ENCODE peak calls at places on chromosomes 11 and 22, in eight cellular contexts. B, K, I, E, T, U, C and Z are unnamed samples.

GRCh38 chr11:108870373-108871020 is 205.6 kb downstream of the DDX10 start:
- ATAC-seq in B (no peak), K (peak; percentile 45), I (no peak), E (no peak), T (peak; percentile 73), U (no peak), C (peak; percentile 46), Z (no peak)

GRCh38 chr11:65833297-65834030 is at the start of gene SNX32:
- ATAC-seq in B (no peak), K (peak; percentile 90), I (peak; percentile 97), E (peak; percentile 100), T (peak; percentile 31), U (peak; percentile 100), C (peak; percentile 100), Z (peak; percentile 100)

GRCh38 chr22:38467904-38468760 is at the start of gene KDELR3:
- ATAC-seq in B (peak; percentile 94), K (peak; percentile 90), I (peak; percentile 55), E (peak; percentile 89), T (peak; percentile 62), U (peak; percentile 91), C (peak; percentile 95), Z (peak; percentile 94)

GRCh38 chr11:36388086-36388485 is 92.0 kb downstream of the PRR5L start:
- ATAC-seq in B (no peak), K (no peak), I (no peak), E (no peak), T (no peak), U (no peak), C (peak; percentile 31), Z (no peak)

GRCh38 chr11:36774603-36775002 is 176.6 kb upstream of the RAG2 start:
- ATAC-seq in B (no peak), K (no peak), I (no peak), E (no peak), T (no peak), U (no peak), C (peak; percentile 70), Z (peak; percentile 82)

GRCh38 chr11:101441747-101442146 is 142.1 kb downstream of the TRPC6 start:
- ATAC-seq in B (no peak), K (no peak), I (no peak), E (no peak), T (no peak), U (no peak), C (peak; percentile 34), Z (peak; percentile 10)

GRCh38 chr22:37018815-37019308 is 385 bp downstream of the TST start:
- ATAC-seq in B (peak; percentile 41), K (peak; percentile 35), I (peak; percentile 53), E (peak; percentile 41), T (peak; percentile 25), U (peak; percentile 26), C (peak; percentile 64), Z (peak; percentile 69)

GRCh38 chr22:25668437-25668836 is 73.6 kb upstream of the MYO18B start:
- ATAC-seq in B (no peak), K (no peak), I (no peak), E (no peak), T (peak; percentile 73), U (no peak), C (peak; percentile 61), Z (peak; percentile 43)

GRCh38 chr11:47306484-47306844 is 36.5 kb downstream of the MADD start:
- ATAC-seq in B (no peak), K (no peak), I (no peak), E (no peak), T (no peak), U (no peak), C (no peak), Z (no peak)

GRCh38 chr11:64378335-64378884 is 19.4 kb downstream of the RPS6KA4 start:
- ATAC-seq in B (no peak), K (no peak), I (no peak), E (no peak), T (no peak), U (no peak), C (peak; percentile 14), Z (no peak)

GRCh38 chr22:37860796-37861421 is 11.7 kb downstream of the EIF3L start:
- ATAC-seq in B (no peak), K (no peak), I (no peak), E (no peak), T (no peak), U (no peak), C (peak; percentile 26), Z (no peak)

GRCh38 chr11:131423715-131424114 is 53.3 kb downstream of the NTM start:
- ATAC-seq in B (no peak), K (no peak), I (no peak), E (no peak), T (no peak), U (no peak), C (peak; percentile 72), Z (no peak)

GRCh38 chr11:133004369-133004768 is 527.9 kb downstream of the OPCML start:
- ATAC-seq in B (no peak), K (no peak), I (no peak), E (no peak), T (no peak), U (no peak), C (no peak), Z (no peak)

GRCh38 chr11:46277623-46278386 is at the start of gene CREB3L1:
- ATAC-seq in B (no peak), K (peak; percentile 7), I (peak; percentile 44), E (peak; percentile 37), T (no peak), U (peak; percentile 51), C (peak; percentile 33), Z (no peak)

GRCh38 chr11:96187779-96188624 is 155.0 kb downstream of the MAML2 start:
- ATAC-seq in B (peak; percentile 75), K (peak; percentile 87), I (no peak), E (peak; percentile 8), T (peak; percentile 67), U (no peak), C (peak; percentile 72), Z (peak; percentile 57)

GRCh38 chr11:134577801-134578200 is 165.8 kb upstream of the B3GAT1 start:
- ATAC-seq in B (no peak), K (no peak), I (no peak), E (no peak), T (no peak), U (no peak), C (no peak), Z (no peak)

GRCh38 chr22:38924197-38924952 is 33.0 kb upstream of the APOBEC3A start:
- ATAC-seq in B (peak; percentile 54), K (peak; percentile 71), I (no peak), E (no peak), T (peak; percentile 85), U (peak; percentile 47), C (peak; percentile 81), Z (peak; percentile 67)

GRCh38 chr11:79440451-79441158 is at the start of gene TENM4:
- ATAC-seq in B (no peak), K (peak; percentile 71), I (peak; percentile 24), E (peak; percentile 65), T (peak; percentile 80), U (peak; percentile 35), C (peak; percentile 66), Z (peak; percentile 77)
- TF ChIP-seq POLR2AphosphoS5 in B (no peak), K (no peak), I (peak; percentile 43), E (no peak), T (no peak), U (no peak), C (no peak), Z (peak; percentile 13)

GRCh38 chr11:70073881-70074371 is 4.2 kb upstream of the ANO1 start:
- ATAC-seq in B (no peak), K (no peak), I (peak; percentile 15), E (peak; percentile 32), T (no peak), U (no peak), C (peak; percentile 40), Z (no peak)

GRCh38 chr11:70072471-70073187 is 5.5 kb upstream of the ANO1 start:
- ATAC-seq in B (no peak), K (no peak), I (peak; percentile 30), E (no peak), T (no peak), U (no peak), C (no peak), Z (no peak)

GRCh38 chr11:70071996-70072395 is 6.1 kb upstream of the ANO1 start:
- ATAC-seq in B (no peak), K (no peak), I (no peak), E (no peak), T (no peak), U (no peak), C (no peak), Z (no peak)

GRCh38 chr11:70074701-70075100 is 3.4 kb upstream of the ANO1 start:
- ATAC-seq in B (no peak), K (no peak), I (no peak), E (no peak), T (no peak), U (no peak), C (no peak), Z (no peak)

GRCh38 chr11:70073188-70073817 is 4.8 kb upstream of the ANO1 start:
- ATAC-seq in B (no peak), K (no peak), I (peak; percentile 77), E (no peak), T (no peak), U (no peak), C (no peak), Z (no peak)
- H3K4me1 ChIP-seq in B (peaks cover 20% of the 10 kb centered on the region), K (no peaks in the 10 kb centered on the region), I (peaks cover 29% of the 10 kb centered on the region), E (no peaks in the 10 kb centered on the region), T (peaks cover 1% of the 10 kb centered on the region), U (no peaks in the 10 kb centered on the region), C (no peaks in the 10 kb centered on the region), Z (no peaks in the 10 kb centered on the region)

DNA sequence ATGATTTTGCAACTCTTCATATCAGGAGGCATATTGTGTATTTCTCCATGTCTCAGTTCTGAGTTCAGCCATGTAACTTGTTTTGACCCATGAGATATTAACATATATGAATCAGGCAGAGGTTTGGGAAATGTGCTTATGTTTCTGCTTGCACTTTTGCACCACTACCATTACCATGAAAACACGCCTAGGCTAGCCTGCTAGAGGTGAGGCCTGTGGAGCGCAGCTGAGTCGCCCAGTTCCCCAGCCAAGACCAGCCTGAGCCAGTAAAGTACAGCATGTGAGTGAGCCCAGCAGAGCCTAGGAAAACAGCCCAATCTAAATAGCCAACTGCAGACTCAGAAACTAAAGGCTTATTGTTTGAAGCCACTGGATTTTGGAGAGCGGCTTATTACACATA is 18.4 kb upstream of the MYOD1 start:
- ATAC-seq in B (no peak), K (no peak), I (no peak), E (no peak), T (no peak), U (no peak), C (no peak), Z (no peak)
- TF ChIP-seq POLR2AphosphoS5 in B (no peak), K (no peak), I (no peak), E (no peak), T (no peak), U (no peak), C (no peak), Z (no peak)

DNA sequence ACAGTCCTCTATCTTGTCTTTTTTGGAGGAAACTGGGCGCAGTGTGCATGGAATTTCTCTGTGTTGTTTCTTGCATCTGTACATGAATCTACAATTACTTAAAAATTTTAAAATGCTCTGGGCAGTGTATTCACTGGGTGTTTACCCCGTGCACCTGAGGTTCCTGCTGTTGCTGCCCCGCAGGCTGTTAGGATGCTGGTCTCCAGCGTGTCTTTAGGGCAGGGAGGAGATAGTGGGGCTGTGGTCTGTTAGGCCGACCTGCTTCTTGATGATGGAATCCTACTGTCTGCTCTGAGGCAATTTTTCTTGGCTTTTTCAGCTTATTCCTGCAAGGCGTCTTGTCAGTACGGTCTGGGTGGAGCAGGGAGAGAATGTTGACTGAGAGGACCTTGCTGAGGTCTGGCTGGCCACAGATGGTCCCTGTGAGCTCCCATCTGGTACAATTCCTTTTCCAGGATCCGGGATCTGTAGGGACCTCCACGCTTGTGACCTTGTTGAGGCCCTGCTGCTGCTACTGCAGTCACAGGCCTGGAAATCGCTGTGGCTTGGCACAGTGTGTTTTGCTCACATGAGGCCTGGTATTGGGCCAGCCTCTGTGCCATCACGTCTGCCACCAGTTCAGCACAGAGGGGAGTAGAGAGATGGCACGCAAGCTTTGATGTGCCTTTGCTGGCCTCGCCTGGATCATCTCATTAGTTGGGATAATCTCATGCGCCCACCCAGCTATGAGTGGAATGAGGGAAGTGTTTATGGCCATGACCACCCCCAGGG is 22.8 kb downstream of the DERL3 start:
- ATAC-seq in B (no peak), K (no peak), I (no peak), E (no peak), T (no peak), U (no peak), C (no peak), Z (no peak)
- H3K4me1 ChIP-seq in B (no peaks in the 10 kb centered on the region), K (no peaks in the 10 kb centered on the region), I (no peaks in the 10 kb centered on the region), E (no peaks in the 10 kb centered on the region), T (no peaks in the 10 kb centered on the region), U (no peaks in the 10 kb centered on the region), C (no peaks in the 10 kb centered on the region), Z (no peaks in the 10 kb centered on the region)